ENCODE peak calls at places on chromosomes 4 and X, in seven cellular contexts. P is HCT116, U is K562, H is HepG2, D is SK-N-SH, O is H1, C is GM12878. A is an unnamed sample.

GRCh38 chrX:153381684-153382532 is 19.2 kb downstream of the PNMA6E start:
- DNase-seq in P (no peak), U (peak), H (peak), D (peak), O (no peak), C (no peak), A (peak)

GRCh38 chr4:113682730-113683129 is 78.8 kb downstream of the CAMK2D start:
- DNase-seq in P (no peak), U (no peak), H (no peak), D (no peak), O (no peak), C (no peak), A (no peak)

GRCh38 chrX:109533005-109533404 is 3.6 kb upstream of the NXT2 start:
- DNase-seq in P (no peak), U (no peak), H (no peak), D (no peak), O (no peak), C (no peak), A (no peak)

GRCh38 chrX:97290199-97290598 is 406.5 kb downstream of the RPA4 start:
- DNase-seq in P (no peak), U (no peak), H (peak), D (no peak), O (peak), C (no peak), A (no peak)

GRCh38 chr4:169619518-169619957 is 840 bp upstream of the CLCN3 start:
- DNase-seq in P (peak), U (peak), H (peak), D (peak), O (no peak), C (no peak), A (peak)

GRCh38 chr4:8641256-8641655 is 48.7 kb downstream of the CPZ start:
- DNase-seq in P (no peak), U (no peak), H (no peak), D (no peak), O (no peak), C (no peak), A (no peak)

GRCh38 chrX:109952050-109952449 is 50.9 kb upstream of the TMEM164 start:
- DNase-seq in P (no peak), U (no peak), H (no peak), D (no peak), O (no peak), C (no peak), A (no peak)

GRCh38 chr4:1556541-1557220 is 127.4 kb downstream of the FAM53A start:
- DNase-seq in P (no peak), U (no peak), H (no peak), D (peak), O (no peak), C (no peak), A (no peak)

GRCh38 chr4:20474119-20474518 is 222.4 kb downstream of the SLIT2 start:
- DNase-seq in P (no peak), U (no peak), H (no peak), D (no peak), O (no peak), C (no peak), A (peak)

GRCh38 chr4:39410415-39410814 is 3.7 kb downstream of the KLB start:
- DNase-seq in P (no peak), U (no peak), H (no peak), D (no peak), O (no peak), C (no peak), A (peak)

GRCh38 chr4:25351777-25352421 is 25.2 kb upstream of the ANAPC4 start:
- DNase-seq in P (no peak), U (no peak), H (no peak), D (no peak), O (peak), C (no peak), A (peak)

GRCh38 chr4:54958236-54958635 is 167.2 kb downstream of the KDR start:
- DNase-seq in P (no peak), U (no peak), H (no peak), D (no peak), O (no peak), C (no peak), A (no peak)

GRCh38 chr4:17618926-17619325 is 4.5 kb downstream of the MED28 start:
- DNase-seq in P (no peak), U (no peak), H (no peak), D (no peak), O (no peak), C (no peak), A (no peak)

GRCh38 chr4:47120783-47121182 is 89.4 kb downstream of the GABRB1 start:
- DNase-seq in P (no peak), U (no peak), H (no peak), D (no peak), O (no peak), C (no peak), A (no peak)

GRCh38 chrX:129310000-129310399 is 213.3 kb downstream of the SMARCA1 start:
- DNase-seq in P (no peak), U (no peak), H (no peak), D (no peak), O (no peak), C (no peak), A (no peak)

GRCh38 chr4:159046683-159047082 is 56.2 kb upstream of the RAPGEF2 start:
- DNase-seq in P (no peak), U (peak), H (peak), D (no peak), O (no peak), C (no peak), A (no peak)

GRCh38 chrX:125765347-125765746 is 400.7 kb downstream of the DCAF12L2 start:
- DNase-seq in P (no peak), U (no peak), H (no peak), D (no peak), O (no peak), C (no peak), A (no peak)

GRCh38 chr4:38015886-38016515 is 55.8 kb downstream of the PTTG2 start:
- DNase-seq in P (no peak), U (no peak), H (no peak), D (no peak), O (no peak), C (no peak), A (no peak)

GRCh38 chrX:48961585-48962091 is 4.2 kb upstream of the OTUD5 start:
- DNase-seq in P (no peak), U (peak), H (peak), D (no peak), O (no peak), C (no peak), A (peak)

GRCh38 chr4:70874268-70875156 is 27.7 kb upstream of the MOB1B start:
- DNase-seq in P (no peak), U (no peak), H (no peak), D (no peak), O (no peak), C (peak), A (no peak)

GRCh38 chr4:8238515-8239053 is 31.0 kb upstream of the HTRA3 start:
- DNase-seq in P (no peak), U (peak), H (peak), D (peak), O (no peak), C (no peak), A (no peak)

GRCh38 chr4:72496119-72496518 is 72.9 kb downstream of the ADAMTS3 start:
- DNase-seq in P (no peak), U (no peak), H (no peak), D (no peak), O (no peak), C (no peak), A (no peak)

GRCh38 chr4:85951-86350 is 32.8 kb downstream of the ZNF595 start:
- DNase-seq in P (no peak), U (no peak), H (no peak), D (no peak), O (no peak), C (no peak), A (no peak)

GRCh38 chrX:101619336-101619735 is 1.5 kb upstream of the ARMCX6 start:
- DNase-seq in P (no peak), U (peak), H (peak), D (no peak), O (no peak), C (no peak), A (no peak)

GRCh38 chr4:89899157-89899556 is 4.5 kb downstream of the MMRN1 start:
- DNase-seq in P (no peak), U (no peak), H (no peak), D (no peak), O (no peak), C (no peak), A (peak)

GRCh38 chrX:153774576-153775292 is 6.1 kb upstream of the SRPK3 start:
- DNase-seq in P (no peak), U (no peak), H (no peak), D (peak), O (no peak), C (no peak), A (no peak)

GRCh38 chr4:122716825-122717448 is 15.6 kb upstream of the BBS12 start:
- DNase-seq in P (peak), U (peak), H (peak), D (peak), O (no peak), C (no peak), A (peak)

GRCh38 chr4:183097251-183098079 is 1.6 kb upstream of the WWC2 start:
- DNase-seq in P (no peak), U (no peak), H (no peak), D (no peak), O (no peak), C (no peak), A (no peak)

GRCh38 chr4:73422458-73422752 is 13.6 kb upstream of the AFP start:
- DNase-seq in P (no peak), U (no peak), H (no peak), D (no peak), O (no peak), C (no peak), A (no peak)

GRCh38 chr4:62194342-62194741 is 994.2 kb downstream of the ADGRL3 start:
- DNase-seq in P (no peak), U (no peak), H (no peak), D (no peak), O (no peak), C (no peak), A (no peak)

GRCh38 chr4:142449771-142450373 is 396.2 kb downstream of the INPP4B start:
- DNase-seq in P (no peak), U (no peak), H (no peak), D (no peak), O (no peak), C (no peak), A (no peak)

GRCh38 chr4:122783301-122784215 is 43.1 kb upstream of the FGF2 start:
- DNase-seq in P (peak), U (no peak), H (peak), D (no peak), O (peak), C (no peak), A (peak)

GRCh38 chr4:112448211-112448745 is 67.7 kb downstream of the NEUROG2 start:
- DNase-seq in P (no peak), U (no peak), H (no peak), D (peak), O (no peak), C (no peak), A (no peak)

GRCh38 chr4:68176500-68176899 is 46.8 kb upstream of the TMPRSS11F start:
- DNase-seq in P (no peak), U (no peak), H (no peak), D (no peak), O (no peak), C (no peak), A (no peak)

GRCh38 chr4:153138736-153139135 is 65.5 kb upstream of the TRIM2 start:
- DNase-seq in P (no peak), U (no peak), H (no peak), D (peak), O (no peak), C (no peak), A (no peak)

GRCh38 chrX:43973249-43973672 is at the start of gene NDP:
- DNase-seq in P (no peak), U (no peak), H (no peak), D (peak), O (no peak), C (no peak), A (peak)

GRCh38 chr4:184473515-184474260 is 662 bp downstream of the IRF2 start:
- DNase-seq in P (no peak), U (peak), H (no peak), D (peak), O (no peak), C (no peak), A (no peak)

GRCh38 chr4:186166852-186167512 is 24.4 kb upstream of the CYP4V2 start:
- DNase-seq in P (no peak), U (no peak), H (no peak), D (no peak), O (no peak), C (no peak), A (no peak)

GRCh38 chrX:42495139-42495538 is 282.8 kb downstream of the PPP1R2C start:
- DNase-seq in P (no peak), U (no peak), H (no peak), D (no peak), O (no peak), C (no peak), A (no peak)

GRCh38 chrX:1075741-1076140 is 136.7 kb downstream of the CRLF2 start:
- DNase-seq in P (no peak), U (no peak), H (no peak), D (no peak), O (no peak), C (no peak), A (no peak)

GRCh38 chrX:1074755-1075154 is 137.7 kb downstream of the CRLF2 start:
- DNase-seq in P (no peak), U (no peak), H (no peak), D (no peak), O (no peak), C (no peak), A (no peak)

GRCh38 chrX:1077140-1077539 is 135.3 kb downstream of the CRLF2 start:
- DNase-seq in P (no peak), U (no peak), H (no peak), D (no peak), O (no peak), C (no peak), A (no peak)

GRCh38 chrX:1074172-1074571 is 138.3 kb downstream of the CRLF2 start:
- DNase-seq in P (no peak), U (no peak), H (no peak), D (no peak), O (no peak), C (no peak), A (no peak)

DNA sequence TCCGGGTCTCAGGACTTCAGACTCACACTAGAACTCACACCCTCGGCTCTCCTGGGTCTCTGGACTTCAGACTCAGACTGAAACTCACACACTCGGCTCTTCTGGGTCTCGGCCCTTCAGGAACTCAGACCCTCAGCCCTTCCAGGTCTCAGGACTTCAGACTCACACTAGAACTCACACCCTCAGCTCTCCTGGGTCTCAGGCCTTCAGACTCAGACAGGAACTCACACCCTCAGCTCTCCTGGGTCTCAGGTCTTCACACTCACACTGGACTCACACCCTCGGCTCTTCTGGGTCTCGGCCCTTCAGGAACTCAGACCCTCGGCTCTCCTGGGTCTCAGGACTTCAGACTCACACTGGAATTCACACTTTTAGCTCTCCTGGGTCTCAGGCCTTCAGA is 137.3 kb downstream of the CRLF2 start:
- DNase-seq in P (no peak), U (no peak), H (no peak), D (no peak), O (no peak), C (no peak), A (no peak)
- H2AFZ ChIP-seq in P (no peak), U (no peak), H (no peak), D (no peak), O (no peak), C (no peak), A (no peak)

GRCh38 chrX:150897371-150898319 is 823 bp downstream of the CD99L2 start:
- DNase-seq in P (no peak), U (no peak), H (no peak), D (peak), O (no peak), C (no peak), A (peak)
- TF ChIP-seq MAX in P (no peak), U (no peak), H (no peak), D (no peak), O (no peak), C (no peak), A (no peak)

DNA sequence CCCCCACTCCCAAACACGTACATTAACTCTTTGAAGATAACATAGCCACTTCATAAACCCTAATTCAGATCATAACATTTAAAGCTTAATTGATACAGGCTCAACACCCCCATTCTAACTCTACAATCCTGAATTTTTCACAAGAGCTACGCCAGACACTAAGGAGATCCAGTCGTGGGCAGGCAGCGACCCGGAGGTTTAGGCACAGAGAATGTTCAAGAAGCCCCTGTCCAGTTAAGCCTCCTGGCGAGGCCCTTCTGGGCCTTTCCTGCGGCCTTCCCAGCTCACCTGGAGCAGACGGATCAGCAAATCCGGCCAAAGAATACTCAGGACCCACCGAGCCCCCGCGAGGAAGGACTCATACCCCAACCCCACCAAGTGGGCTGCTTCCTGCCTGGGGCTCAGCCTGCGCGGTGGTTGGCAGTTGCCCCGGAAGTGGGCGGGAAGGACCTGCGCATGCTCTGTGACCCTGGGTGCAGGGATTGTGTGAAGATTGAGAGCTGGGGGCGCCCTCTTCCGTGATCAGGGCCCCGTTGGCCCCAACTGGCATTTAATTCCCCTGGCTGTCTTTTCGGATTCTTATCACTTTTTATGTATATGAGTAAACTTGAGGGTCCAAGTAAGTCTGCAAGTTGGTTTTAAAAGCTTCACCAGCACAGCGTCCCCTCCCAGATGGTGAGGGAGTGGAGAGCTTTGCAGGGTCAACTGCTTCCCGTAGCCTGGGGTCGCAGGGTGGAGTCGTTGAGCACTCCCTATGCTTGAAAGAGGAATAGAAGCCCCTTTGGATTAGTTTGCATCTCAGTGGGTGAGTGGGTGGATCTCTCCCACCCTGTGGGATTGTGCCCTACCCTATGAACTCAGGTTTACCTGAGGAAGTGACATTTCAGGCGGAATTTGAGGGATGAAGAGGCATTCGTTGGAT is at the start of gene TRIM61:
- DNase-seq in P (no peak), U (peak), H (no peak), D (peak), O (no peak), C (peak), A (no peak)
- H2AFZ ChIP-seq in P (no peak), U (peak), H (no peak), D (no peak), O (no peak), C (peak), A (no peak)

GRCh38 chrX:52422884-52423283 is 54.1 kb downstream of the XAGE2 start:
- DNase-seq in P (no peak), U (no peak), H (no peak), D (no peak), O (no peak), C (no peak), A (no peak)

GRCh38 chrX:52420824-52421443 is 52.1 kb downstream of the XAGE2 start:
- DNase-seq in P (no peak), U (no peak), H (no peak), D (no peak), O (no peak), C (no peak), A (no peak)

GRCh38 chrX:52425710-52426245 is 57.0 kb downstream of the XAGE2 start:
- DNase-seq in P (no peak), U (no peak), H (no peak), D (no peak), O (no peak), C (no peak), A (no peak)

GRCh38 chrX:52424658-52425057 is 55.8 kb downstream of the XAGE2 start:
- DNase-seq in P (no peak), U (no peak), H (no peak), D (no peak), O (no peak), C (no peak), A (no peak)

DNA sequence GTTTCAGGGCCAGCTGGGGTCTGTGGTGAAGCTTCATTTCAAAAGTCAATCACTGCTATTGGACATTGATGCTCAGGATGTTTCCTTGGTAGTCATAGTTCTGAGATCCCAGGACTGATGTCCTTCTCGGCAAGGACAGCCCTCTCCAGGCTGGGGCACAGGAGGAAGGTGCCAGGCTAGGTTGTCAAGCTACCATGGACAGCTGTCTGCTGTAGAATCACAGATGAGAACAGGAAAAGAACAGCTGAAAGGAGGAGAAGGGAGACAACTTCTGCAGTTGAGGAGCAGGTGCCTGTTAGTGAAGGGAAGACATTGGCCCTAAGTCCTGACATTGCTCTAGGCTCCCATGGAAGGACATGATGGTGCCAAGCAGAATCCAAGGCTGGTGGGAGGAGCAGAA is 58.0 kb downstream of the XAGE2 start:
- DNase-seq in P (no peak), U (no peak), H (no peak), D (no peak), O (no peak), C (no peak), A (no peak)
- TF ChIP-seq MAX in P (no peak), U (no peak), H (no peak), D (no peak), O (no peak), C (no peak), A (no peak)

GRCh38 chrX:30275498-30275897 is 28.6 kb downstream of the MAGEB1 start:
- DNase-seq in P (peak), U (peak), H (no peak), D (no peak), O (no peak), C (no peak), A (peak)

DNA sequence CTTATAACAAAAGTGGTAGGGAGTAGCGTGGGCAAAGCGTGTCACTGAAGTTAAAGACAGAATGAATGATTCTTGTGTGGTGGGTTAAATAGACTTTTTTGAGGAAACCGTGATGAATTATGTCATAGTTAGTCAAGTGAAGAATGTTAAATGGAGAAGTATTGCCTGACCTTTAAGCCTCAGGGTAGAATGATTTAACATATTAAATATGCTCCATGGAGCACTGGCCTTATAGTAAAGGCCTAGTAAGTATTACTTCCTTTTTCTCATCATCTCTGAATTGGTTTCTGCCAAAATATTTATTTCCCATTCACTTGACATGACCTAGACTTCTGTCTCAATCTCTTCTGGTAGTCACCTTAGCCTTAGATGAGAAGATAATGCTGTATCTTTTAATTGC is 23.7 kb downstream of the MAGEB1 start:
- DNase-seq in P (no peak), U (no peak), H (no peak), D (no peak), O (no peak), C (no peak), A (no peak)
- H2AFZ ChIP-seq in P (no peak), U (no peak), H (no peak), D (no peak), O (no peak), C (no peak), A (no peak)

GRCh38 chr4:4323705-4324534 is 33.9 kb downstream of the ZBTB49 start:
- DNase-seq in P (no peak), U (peak), H (no peak), D (no peak), O (no peak), C (no peak), A (peak)
- TF ChIP-seq MAX in P (no peak), U (peak), H (no peak), D (no peak), O (no peak), C (no peak), A (no peak)